ENCODE peak calls at places on chromosomes 13 and 19, in four cellular contexts. Y is GM12878, A is K562, B is HepG2. S is an unnamed sample.

GRCh38 chr19:40279761-40280607 is 5.2 kb downstream of the AKT2 start:
- DNase-seq in Y (no peak), A (no peak), B (no peak), S (no peak)

GRCh38 chr19:53878786-53879144 is 3.2 kb upstream of the PRKCG start:
- DNase-seq in B (no peak), Y (no peak), A (no peak), S (no peak)

GRCh38 chr13:42615691-42616090 is 41.7 kb downstream of the TNFSF11 start:
- DNase-seq in B (no peak), A (no peak), Y (no peak), S (no peak)

GRCh38 chr19:50842130-50842529 is 8.8 kb upstream of the KLK15 start:
- DNase-seq in B (no peak), Y (no peak), A (no peak), S (no peak)

GRCh38 chr13:20400774-20401173 is 124.9 kb downstream of the CRYL1 start:
- DNase-seq in B (no peak), Y (no peak), A (no peak), S (no peak)

GRCh38 chr13:110536006-110536693 is 25.4 kb downstream of the RAB20 start:
- DNase-seq in Y (no peak), A (no peak), B (no peak), S (no peak)

GRCh38 chr19:5953680-5954213 is 24.2 kb downstream of the RANBP3 start:
- DNase-seq in A (peak), Y (no peak), B (no peak), S (no peak)

GRCh38 chr13:54033323-54033861 is 1004.8 kb downstream of the OLFM4 start:
- DNase-seq in Y (no peak), A (no peak), B (no peak), S (no peak)

GRCh38 chr13:31629085-31629785 is 110.1 kb upstream of the RXFP2 start:
- DNase-seq in Y (no peak), B (no peak), A (no peak), S (no peak)

GRCh38 chr19:18225702-18226468 is at the start of gene PDE4C:
- DNase-seq in B (no peak), Y (no peak), A (no peak), S (no peak)

GRCh38 chr13:86757236-86757978 is 913.8 kb upstream of the SLITRK5 start:
- DNase-seq in B (no peak), Y (no peak), A (no peak), S (no peak)

GRCh38 chr19:3784607-3785463 is 1.3 kb downstream of the MATK start:
- DNase-seq in Y (no peak), A (no peak), B (no peak), S (no peak)
- TF ChIP-seq TARDBP in Y (no peak), A (no peak), B (no peak), S (no peak)

GRCh38 chr13:26816876-26817275 is 56.3 kb upstream of the GPR12 start:
- DNase-seq in A (no peak), Y (no peak), B (no peak), S (no peak)
- TF ChIP-seq TARDBP in A (no peak), Y (no peak), B (no peak), S (no peak)

GRCh38 chr13:79194272-79194671 is 211.8 kb downstream of the RBM26 start:
- DNase-seq in B (no peak), A (no peak), Y (peak), S (no peak)
- TF ChIP-seq TARDBP in B (no peak), A (no peak), Y (no peak), S (no peak)

DNA sequence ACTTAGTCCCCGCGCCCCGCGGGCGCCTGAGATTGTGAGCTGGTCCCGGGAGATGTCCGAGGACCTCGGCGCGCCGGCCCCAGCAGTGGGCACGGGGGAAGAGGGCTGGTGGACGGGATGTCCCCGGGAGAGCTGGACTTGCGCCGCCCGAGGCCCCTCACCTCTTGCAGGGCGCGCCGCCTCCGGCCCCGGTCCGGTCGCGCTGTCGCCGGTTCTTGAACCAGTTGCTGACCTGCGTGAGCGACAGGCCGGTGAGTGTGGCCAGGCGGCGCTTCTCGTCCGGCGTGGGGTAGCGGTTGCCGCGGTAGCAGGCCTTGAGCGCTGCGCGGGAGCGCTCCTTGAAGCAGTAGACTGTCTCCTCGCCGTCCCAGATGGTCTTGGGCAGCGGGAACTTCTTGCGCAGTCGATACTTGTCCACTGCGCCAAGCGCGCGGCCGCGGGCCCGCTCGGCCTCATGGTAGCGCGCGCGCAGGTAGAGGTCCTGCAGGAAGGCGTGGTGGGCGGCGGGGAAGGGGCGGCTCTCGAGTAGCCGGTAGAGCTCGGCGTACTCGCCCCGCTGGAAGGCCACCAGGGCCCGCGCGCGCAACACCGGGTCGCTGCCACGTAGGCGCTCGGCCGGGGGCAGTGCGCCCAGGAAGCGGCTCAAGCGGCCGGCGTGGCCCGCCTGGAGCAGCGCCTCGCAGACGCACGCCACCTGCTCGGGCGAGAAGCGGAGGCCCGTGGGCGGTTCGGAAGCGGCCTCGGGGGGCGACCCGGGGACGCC is 990 bp downstream of the SIX5 start:
- DNase-seq in Y (no peak), B (peak), A (peak), S (no peak)
- TF ChIP-seq TARDBP in Y (no peak), B (peak), A (no peak), S (no peak)

DNA sequence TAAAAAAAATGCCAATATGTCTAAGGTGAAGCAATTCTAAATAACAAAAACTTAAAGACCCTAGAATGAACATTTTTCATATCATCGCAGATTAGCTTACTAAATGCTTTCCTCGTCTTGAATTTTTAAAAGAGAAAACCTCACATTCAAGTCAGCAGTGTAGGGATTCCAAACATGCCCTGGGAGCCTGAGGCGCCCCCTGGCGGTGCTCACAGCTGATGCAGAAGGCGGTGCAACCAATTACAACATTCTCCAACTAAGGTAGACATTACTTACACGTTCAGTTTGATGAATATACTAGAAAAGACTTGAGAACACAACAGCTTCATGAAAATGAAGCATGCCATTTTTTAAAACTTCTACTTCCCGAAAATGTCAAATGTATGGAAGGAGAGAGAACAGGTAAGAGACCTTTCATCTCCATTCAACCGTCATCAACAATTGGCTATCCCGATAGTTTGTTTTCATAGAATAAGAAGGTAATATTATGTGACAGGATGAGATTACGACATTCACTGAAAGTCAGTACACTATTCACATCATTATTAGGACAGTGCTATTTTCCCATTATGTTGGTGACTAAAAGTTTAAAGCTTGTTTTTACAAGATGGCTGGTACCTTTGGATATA is 304.4 kb downstream of the DCLK1 start:
- DNase-seq in A (peak), B (no peak), Y (no peak), S (peak)
- TF ChIP-seq TARDBP in A (no peak), B (no peak), Y (no peak), S (no peak)